ENCODE peak calls at places on chromosome 13, in five cellular contexts. One of them, this sample, is unnamed.

GRCh38 chr13:85582890-85583289 is 216.3 kb downstream of the SLITRK6 start:
- DNase-seq in stomach: no peak
- DNase-seq in endothelial cell of umbilical vein: no peak
- DNase-seq in GM12891: no peak
- DNase-seq in GM23338: no peak
- DNase-seq in this sample: no peak

GRCh38 chr13:109408596-109409382 is 377.6 kb downstream of the IRS2 start:
- DNase-seq in stomach: no peak
- DNase-seq in endothelial cell of umbilical vein: no peak
- DNase-seq in GM12891: no peak
- DNase-seq in GM23338: no peak
- DNase-seq in this sample: no peak

GRCh38 chr13:75978815-75979214 is 342.7 kb downstream of the LMO7 start:
- DNase-seq in stomach: no peak
- DNase-seq in endothelial cell of umbilical vein: no peak
- DNase-seq in GM12891: no peak
- DNase-seq in GM23338: no peak
- DNase-seq in this sample: no peak

GRCh38 chr13:114129649-114130062 is 2.8 kb downstream of the RASA3 start:
- DNase-seq in stomach: no peak
- DNase-seq in endothelial cell of umbilical vein: peak; percentile 50
- DNase-seq in GM12891: no peak
- DNase-seq in GM23338: no peak
- DNase-seq in this sample: peak; percentile 52

GRCh38 chr13:36418022-36418805 is 14.1 kb upstream of the CCNA1 start:
- DNase-seq in stomach: no peak
- DNase-seq in endothelial cell of umbilical vein: peak; percentile 80
- DNase-seq in GM12891: no peak
- DNase-seq in GM23338: peak; percentile 9
- DNase-seq in this sample: no peak

GRCh38 chr13:109224033-109224432 is 562.4 kb downstream of the IRS2 start:
- DNase-seq in stomach: no peak
- DNase-seq in endothelial cell of umbilical vein: no peak
- DNase-seq in GM12891: no peak
- DNase-seq in GM23338: no peak
- DNase-seq in this sample: no peak

GRCh38 chr13:41370736-41371135 is 59.7 kb downstream of the NAA16 start:
- DNase-seq in stomach: no peak
- DNase-seq in endothelial cell of umbilical vein: no peak
- DNase-seq in GM12891: no peak
- DNase-seq in GM23338: no peak
- DNase-seq in this sample: no peak

GRCh38 chr13:99610702-99611289 is 109.5 kb downstream of the TM9SF2 start:
- DNase-seq in stomach: no peak
- DNase-seq in endothelial cell of umbilical vein: no peak
- DNase-seq in GM12891: no peak
- DNase-seq in GM23338: peak; percentile 22
- DNase-seq in this sample: no peak

GRCh38 chr13:37369618-37370017 is 228.9 kb downstream of the POSTN start:
- DNase-seq in stomach: no peak
- DNase-seq in endothelial cell of umbilical vein: peak; percentile 13
- DNase-seq in GM12891: no peak
- DNase-seq in GM23338: no peak
- DNase-seq in this sample: no peak

GRCh38 chr13:49220035-49220855 is at the start of gene MLNR:
- DNase-seq in stomach: no peak
- DNase-seq in endothelial cell of umbilical vein: peak; percentile 14
- DNase-seq in GM12891: peak; percentile 55
- DNase-seq in GM23338: peak; percentile 76
- DNase-seq in this sample: peak; percentile 85

GRCh38 chr13:83765796-83766195 is 116.5 kb downstream of the SLITRK1 start:
- DNase-seq in stomach: no peak
- DNase-seq in endothelial cell of umbilical vein: no peak
- DNase-seq in GM12891: no peak
- DNase-seq in GM23338: no peak
- DNase-seq in this sample: no peak

GRCh38 chr13:113584870-113585671 is 518 bp downstream of the TFDP1 start:
- DNase-seq in stomach: peak; percentile 24
- DNase-seq in endothelial cell of umbilical vein: no peak
- DNase-seq in GM12891: peak; percentile 62
- DNase-seq in GM23338: peak; percentile 27
- DNase-seq in this sample: peak; percentile 82

GRCh38 chr13:113110048-113110851 is 4.7 kb downstream of the F7 start:
- DNase-seq in stomach: no peak
- DNase-seq in endothelial cell of umbilical vein: no peak
- DNase-seq in GM12891: no peak
- DNase-seq in GM23338: peak; percentile 55
- DNase-seq in this sample: peak; percentile 59

GRCh38 chr13:93915269-93915809 is 564.1 kb downstream of the DCT start:
- DNase-seq in stomach: no peak
- DNase-seq in endothelial cell of umbilical vein: no peak
- DNase-seq in GM12891: no peak
- DNase-seq in GM23338: no peak
- DNase-seq in this sample: no peak

GRCh38 chr13:41054212-41054877 is 7.0 kb upstream of the WBP4 start:
- DNase-seq in stomach: no peak
- DNase-seq in endothelial cell of umbilical vein: peak; percentile 60
- DNase-seq in GM12891: no peak
- DNase-seq in GM23338: peak; percentile 63
- DNase-seq in this sample: no peak

GRCh38 chr13:101838305-101838835 is 385.9 kb downstream of the ITGBL1 start:
- DNase-seq in stomach: no peak
- DNase-seq in endothelial cell of umbilical vein: no peak
- DNase-seq in GM12891: no peak
- DNase-seq in GM23338: no peak
- DNase-seq in this sample: no peak

GRCh38 chr13:79528759-79529191 is 47.8 kb downstream of the NDFIP2 start:
- DNase-seq in stomach: no peak
- DNase-seq in endothelial cell of umbilical vein: no peak
- DNase-seq in GM12891: no peak
- DNase-seq in GM23338: no peak
- DNase-seq in this sample: no peak

DNA sequence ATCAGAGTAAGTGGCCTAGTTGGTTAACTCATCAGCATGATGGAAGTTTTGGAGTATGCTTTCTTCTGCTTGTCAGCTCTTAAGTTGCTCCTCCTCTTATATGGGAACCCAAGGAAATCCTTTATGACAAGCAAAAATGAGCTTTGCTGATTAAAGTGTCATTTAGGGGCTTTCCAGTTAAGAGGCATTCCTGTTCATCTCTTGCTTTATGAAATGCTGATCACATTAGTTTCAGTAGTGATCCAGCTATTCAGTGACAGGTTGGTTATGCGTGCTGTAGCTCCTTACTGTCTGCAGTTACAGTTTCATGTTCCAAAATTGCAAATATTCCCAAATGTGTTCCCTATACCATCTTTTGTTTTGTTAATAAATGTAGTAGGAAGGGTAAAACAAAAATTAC is 146.6 kb downstream of the CDK8 start:
- DNase-seq in stomach: no peak
- DNase-seq in endothelial cell of umbilical vein: no peak
- DNase-seq in GM12891: no peak
- DNase-seq in GM23338: no peak
- DNase-seq in this sample: no peak
- TF ChIP-seq POLR2AphosphoS5 in stomach: no peak
- TF ChIP-seq POLR2AphosphoS5 in endothelial cell of umbilical vein: no peak
- TF ChIP-seq POLR2AphosphoS5 in GM12891: no peak
- TF ChIP-seq POLR2AphosphoS5 in GM23338: no peak
- TF ChIP-seq POLR2AphosphoS5 in this sample: no peak

DNA sequence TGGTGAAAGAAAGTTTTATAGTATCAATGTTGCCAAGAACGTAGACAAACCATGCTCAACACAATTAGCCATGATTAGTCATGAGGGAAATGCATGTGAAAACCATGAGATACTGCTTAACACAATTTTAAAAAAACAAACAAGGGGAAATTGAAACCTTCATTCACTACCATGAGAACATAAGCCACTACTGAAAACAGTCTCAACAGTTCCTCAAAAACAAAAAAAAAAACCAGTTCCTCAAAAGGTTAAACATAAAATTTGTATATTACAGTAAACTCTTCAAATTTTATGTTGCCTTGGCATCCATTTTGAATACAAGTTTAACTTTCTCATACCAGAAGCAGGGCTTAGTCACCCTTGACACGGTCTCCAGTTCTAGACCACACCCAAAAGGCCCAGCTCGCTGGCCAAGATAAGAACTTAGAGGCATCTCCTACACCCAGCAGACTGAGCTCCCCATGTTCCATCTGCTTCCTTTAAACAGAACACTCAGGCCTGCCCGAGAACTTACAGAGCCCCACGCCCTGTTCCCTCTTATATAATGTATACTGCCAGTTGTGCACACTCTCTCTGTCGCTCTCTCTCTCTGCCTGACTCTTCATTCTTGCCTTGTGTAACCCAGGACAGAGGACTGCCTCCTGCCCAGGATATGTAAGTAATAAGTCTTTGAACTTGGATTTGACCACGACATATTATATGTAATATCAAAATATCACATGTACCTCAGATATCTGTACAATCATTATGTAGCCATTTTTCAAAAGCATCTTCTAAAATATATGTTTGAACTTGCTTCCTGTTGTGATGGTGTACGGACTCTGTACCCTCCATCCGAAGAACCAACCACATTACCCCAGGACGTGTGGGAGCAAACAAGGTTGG is 67.4 kb downstream of the STK24 start:
- DNase-seq in stomach: peak; percentile 66
- DNase-seq in endothelial cell of umbilical vein: peak; percentile 95
- DNase-seq in GM12891: no peak
- DNase-seq in GM23338: no peak
- DNase-seq in this sample: no peak
- TF ChIP-seq POLR2AphosphoS5 in stomach: peak; percentile 56
- TF ChIP-seq POLR2AphosphoS5 in endothelial cell of umbilical vein: peak; percentile 36
- TF ChIP-seq POLR2AphosphoS5 in GM12891: no peak
- TF ChIP-seq POLR2AphosphoS5 in GM23338: no peak
- TF ChIP-seq POLR2AphosphoS5 in this sample: peak; percentile 55

DNA sequence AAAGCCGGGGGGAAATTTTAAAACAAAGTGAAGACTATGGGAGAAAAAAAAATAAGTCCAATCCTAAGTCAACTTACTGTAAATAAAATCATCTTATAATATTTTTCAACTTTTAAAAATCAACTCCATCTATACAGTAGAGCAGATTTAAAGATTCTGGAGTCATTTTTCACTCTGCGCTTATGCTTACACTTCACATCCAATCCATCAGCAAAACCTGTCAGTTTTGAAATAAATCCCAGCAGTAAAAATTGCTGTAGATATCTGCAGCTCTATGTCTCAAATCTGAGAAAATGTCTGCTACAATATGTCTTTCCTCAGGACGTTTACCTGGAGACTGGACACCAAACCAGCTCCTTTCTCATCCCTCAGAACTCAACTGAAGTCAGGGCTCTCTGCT is 254.6 kb upstream of the KLHL1 start:
- DNase-seq in stomach: no peak
- DNase-seq in endothelial cell of umbilical vein: no peak
- DNase-seq in GM12891: no peak
- DNase-seq in GM23338: no peak
- DNase-seq in this sample: no peak
- TF ChIP-seq POLR2AphosphoS5 in stomach: no peak
- TF ChIP-seq POLR2AphosphoS5 in endothelial cell of umbilical vein: no peak
- TF ChIP-seq POLR2AphosphoS5 in GM12891: no peak
- TF ChIP-seq POLR2AphosphoS5 in GM23338: no peak
- TF ChIP-seq POLR2AphosphoS5 in this sample: no peak

GRCh38 chr13:46172531-46172991 is 9.4 kb downstream of the LCP1 start:
- DNase-seq in stomach: no peak
- DNase-seq in endothelial cell of umbilical vein: no peak
- DNase-seq in GM12891: no peak
- DNase-seq in GM23338: no peak
- DNase-seq in this sample: peak; percentile 85

GRCh38 chr13:46170268-46170667 is 11.7 kb downstream of the LCP1 start:
- DNase-seq in stomach: peak; percentile 44
- DNase-seq in endothelial cell of umbilical vein: no peak
- DNase-seq in GM12891: no peak
- DNase-seq in GM23338: peak; percentile 34
- DNase-seq in this sample: no peak

GRCh38 chr13:46171739-46172138 is 10.2 kb downstream of the LCP1 start:
- DNase-seq in stomach: no peak
- DNase-seq in endothelial cell of umbilical vein: no peak
- DNase-seq in GM12891: no peak
- DNase-seq in GM23338: no peak
- DNase-seq in this sample: no peak

GRCh38 chr13:46170687-46171086 is 11.3 kb downstream of the LCP1 start:
- DNase-seq in stomach: no peak
- DNase-seq in endothelial cell of umbilical vein: no peak
- DNase-seq in GM12891: no peak
- DNase-seq in GM23338: peak; percentile 44
- DNase-seq in this sample: no peak

GRCh38 chr13:46171223-46171622 is 10.8 kb downstream of the LCP1 start:
- DNase-seq in stomach: no peak
- DNase-seq in endothelial cell of umbilical vein: no peak
- DNase-seq in GM12891: no peak
- DNase-seq in GM23338: no peak
- DNase-seq in this sample: no peak
- TF ChIP-seq POLR2AphosphoS5 in stomach: no peak
- TF ChIP-seq POLR2AphosphoS5 in endothelial cell of umbilical vein: no peak
- TF ChIP-seq POLR2AphosphoS5 in GM12891: no peak
- TF ChIP-seq POLR2AphosphoS5 in GM23338: no peak
- TF ChIP-seq POLR2AphosphoS5 in this sample: no peak

DNA sequence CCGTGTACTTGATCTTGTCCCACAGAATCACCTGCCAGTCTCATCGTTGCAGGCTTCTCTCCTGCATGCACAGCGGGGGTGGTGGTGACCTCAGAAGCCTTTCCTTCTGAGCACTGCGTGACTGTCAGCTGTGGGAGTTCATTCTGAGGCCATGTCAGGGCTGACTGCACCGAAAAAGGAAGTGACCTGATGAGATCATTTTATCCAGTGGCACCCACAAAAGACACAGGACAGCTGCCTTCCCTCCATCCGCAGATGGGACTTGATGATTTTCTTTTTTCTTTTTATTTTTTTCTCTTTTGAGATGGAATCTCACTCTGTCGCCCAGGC is 89.7 kb downstream of the RAB20 start:
- DNase-seq in stomach: peak; percentile 35
- DNase-seq in endothelial cell of umbilical vein: no peak
- DNase-seq in GM12891: peak; percentile 80
- DNase-seq in GM23338: no peak
- DNase-seq in this sample: peak; percentile 87
- TF ChIP-seq POLR2AphosphoS5 in stomach: no peak
- TF ChIP-seq POLR2AphosphoS5 in endothelial cell of umbilical vein: no peak
- TF ChIP-seq POLR2AphosphoS5 in GM12891: peak; percentile 74
- TF ChIP-seq POLR2AphosphoS5 in GM23338: no peak
- TF ChIP-seq POLR2AphosphoS5 in this sample: peak; percentile 86